ENCODE peak calls at places on chromosome 14, in six cellular contexts. Y is HCT116; N is effector memory CD4-positive, alpha-beta T cell; M is heart left ventricle; A is tibial nerve; R is fibroblast of lung. K is an unnamed sample.
A peak's percentile ranks its signal among the peaks of the same experiment; 100 is the strongest.

GRCh38 chr14:72743626-72744025 is 150.3 kb downstream of the DPF3 start:
- DNase-seq in Y (no peak), N (no peak), M (no peak), A (no peak), R (no peak), K (no peak)

GRCh38 chr14:100890451-100890850 is 13.1 kb downstream of the RTL1 start:
- DNase-seq in Y (no peak), N (no peak), M (no peak), A (no peak), R (no peak), K (no peak)

GRCh38 chr14:104723651-104724406 is at the start of gene ADSS1:
- DNase-seq in Y (no peak), N (peak; percentile 30), M (peak; percentile 89), A (peak; percentile 40), R (peak; percentile 32), K (peak; percentile 74)

GRCh38 chr14:52391866-52392600 is 77.9 kb downstream of the PTGER2 start:
- DNase-seq in Y (peak; percentile 13), N (no peak), M (no peak), A (no peak), R (peak; percentile 87), K (no peak)

GRCh38 chr14:67357583-67358354 is 1.8 kb downstream of the ATP6V1D start:
- DNase-seq in Y (no peak), N (no peak), M (no peak), A (no peak), R (peak; percentile 30), K (no peak)

GRCh38 chr14:52079239-52079956 is 10.5 kb upstream of the NID2 start:
- DNase-seq in Y (no peak), N (no peak), M (no peak), A (no peak), R (peak; percentile 68), K (no peak)

GRCh38 chr14:33855672-33856071 is 95.2 kb downstream of the EGLN3 start:
- DNase-seq in Y (no peak), N (no peak), M (no peak), A (no peak), R (no peak), K (no peak)

GRCh38 chr14:56116128-56116900 is 1.9 kb upstream of the PELI2 start:
- DNase-seq in Y (no peak), N (no peak), M (no peak), A (no peak), R (no peak), K (no peak)

GRCh38 chr14:22900088-22900799 is 17.2 kb downstream of the REM2 start:
- DNase-seq in Y (peak; percentile 70), N (no peak), M (no peak), A (no peak), R (peak; percentile 66), K (peak; percentile 44)

GRCh38 chr14:69693823-69694729 is 72.9 kb upstream of the SRSF5 start:
- DNase-seq in Y (no peak), N (no peak), M (no peak), A (no peak), R (no peak), K (peak; percentile 84)

GRCh38 chr14:92647499-92648279 is 100.7 kb downstream of the LGMN start:
- DNase-seq in Y (no peak), N (no peak), M (no peak), A (no peak), R (peak; percentile 57), K (no peak)

GRCh38 chr14:54000341-54000811 is 43.8 kb upstream of the BMP4 start:
- DNase-seq in Y (no peak), N (no peak), M (no peak), A (no peak), R (peak; percentile 82), K (no peak)

GRCh38 chr14:52911904-52912303 is 38.9 kb downstream of the FERMT2 start:
- DNase-seq in Y (no peak), N (no peak), M (no peak), A (no peak), R (no peak), K (no peak)

GRCh38 chr14:64704743-64705405 is 650 bp downstream of the PLEKHG3 start:
- DNase-seq in Y (no peak), N (no peak), M (no peak), A (no peak), R (peak; percentile 31), K (peak; percentile 50)

GRCh38 chr14:63686926-63687325 is 40.9 kb downstream of the SGPP1 start:
- DNase-seq in Y (no peak), N (no peak), M (no peak), A (no peak), R (no peak), K (no peak)

GRCh38 chr14:104388631-104389325 is 190.8 kb upstream of the C14orf180 start:
- DNase-seq in Y (no peak), N (no peak), M (no peak), A (no peak), R (no peak), K (no peak)

GRCh38 chr14:30921305-30921704 is 46.9 kb downstream of the COCH start:
- DNase-seq in Y (no peak), N (no peak), M (no peak), A (no peak), R (no peak), K (no peak)

GRCh38 chr14:63673882-63674497 is 32.3 kb upstream of the WDR89 start:
- DNase-seq in Y (no peak), N (no peak), M (no peak), A (no peak), R (no peak), K (no peak)

GRCh38 chr14:54364555-54365415 is 32.0 kb upstream of the CDKN3 start:
- DNase-seq in Y (no peak), N (no peak), M (peak; percentile 56), A (no peak), R (peak; percentile 86), K (no peak)

GRCh38 chr14:94043756-94044475 is 17.8 kb downstream of the OTUB2 start:
- DNase-seq in Y (no peak), N (no peak), M (no peak), A (no peak), R (no peak), K (no peak)

GRCh38 chr14:23539209-23539866 is 12.2 kb downstream of the ZFHX2 start:
- DNase-seq in Y (peak; percentile 19), N (no peak), M (no peak), A (no peak), R (no peak), K (no peak)

GRCh38 chr14:56059054-56059453 is 59.2 kb upstream of the PELI2 start:
- DNase-seq in Y (no peak), N (no peak), M (no peak), A (no peak), R (no peak), K (no peak)

GRCh38 chr14:31110872-31111271 is 84.7 kb upstream of the STRN3 start:
- DNase-seq in Y (no peak), N (no peak), M (no peak), A (no peak), R (no peak), K (no peak)

GRCh38 chr14:71004481-71004880 is 97.2 kb downstream of the PCNX1 start:
- DNase-seq in Y (no peak), N (no peak), M (no peak), A (no peak), R (peak; percentile 40), K (no peak)

GRCh38 chr14:95256776-95257060 is 63.0 kb downstream of the CLMN start:
- DNase-seq in Y (no peak), N (no peak), M (no peak), A (no peak), R (no peak), K (no peak)

GRCh38 chr14:95258156-95258555 is 61.6 kb downstream of the CLMN start:
- DNase-seq in Y (no peak), N (no peak), M (no peak), A (no peak), R (no peak), K (no peak)

GRCh38 chr14:95256011-95256775 is 63.5 kb downstream of the CLMN start:
- DNase-seq in Y (no peak), N (no peak), M (no peak), A (no peak), R (no peak), K (no peak)

GRCh38 chr14:95258754-95259593 is 60.7 kb downstream of the CLMN start:
- DNase-seq in Y (no peak), N (no peak), M (no peak), A (no peak), R (no peak), K (no peak)

GRCh38 chr14:95257521-95257920 is 62.2 kb downstream of the CLMN start:
- DNase-seq in Y (no peak), N (no peak), M (no peak), A (no peak), R (no peak), K (no peak)
- H3K4me1 ChIP-seq in Y (peaks cover 3% of the 10 kb centered on the region), N (no peaks in the 10 kb centered on the region), M (peaks cover 22% of the 10 kb centered on the region), A (peaks cover 20% of the 10 kb centered on the region), R (peaks cover 4% of the 10 kb centered on the region), K (peaks cover 10% of the 10 kb centered on the region)

DNA sequence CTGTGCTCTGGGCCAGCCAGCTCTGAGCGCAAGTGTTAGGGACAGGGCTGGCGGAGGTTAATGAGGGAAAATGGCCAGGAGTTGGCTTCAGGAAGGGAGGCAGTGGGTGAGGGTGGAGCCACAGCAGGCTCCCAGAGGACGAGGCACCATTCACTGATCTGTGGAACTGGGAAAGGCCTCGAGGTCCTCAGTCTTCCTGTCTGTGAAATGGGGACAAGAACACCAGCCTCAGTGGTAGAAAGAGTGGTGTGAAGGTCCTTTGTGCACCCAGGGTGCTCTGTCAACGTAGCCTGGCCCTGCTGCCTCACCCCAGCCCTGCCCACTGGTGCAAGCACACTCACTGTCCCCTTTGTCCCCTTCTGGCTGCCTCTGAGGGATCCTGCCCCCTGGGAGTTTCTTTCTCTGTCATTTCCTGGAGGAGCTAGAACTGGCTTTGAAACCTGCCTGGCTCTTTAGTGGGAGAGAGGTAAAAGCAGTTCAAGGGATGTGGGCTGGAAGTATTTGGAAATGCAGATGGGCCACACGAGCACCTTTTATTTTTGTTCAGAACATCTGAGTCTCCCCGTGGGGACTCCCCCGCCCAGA is 25.0 kb downstream of the SYNDIG1L start:
- DNase-seq in Y (no peak), N (no peak), M (no peak), A (no peak), R (no peak), K (no peak)
- H3K4me3 ChIP-seq in Y (no peak overlapping the region), N (peak overlapping the region; percentile 17), M (no peak overlapping the region), A (no peak overlapping the region), R (no peak overlapping the region), K (no peak overlapping the region)

DNA sequence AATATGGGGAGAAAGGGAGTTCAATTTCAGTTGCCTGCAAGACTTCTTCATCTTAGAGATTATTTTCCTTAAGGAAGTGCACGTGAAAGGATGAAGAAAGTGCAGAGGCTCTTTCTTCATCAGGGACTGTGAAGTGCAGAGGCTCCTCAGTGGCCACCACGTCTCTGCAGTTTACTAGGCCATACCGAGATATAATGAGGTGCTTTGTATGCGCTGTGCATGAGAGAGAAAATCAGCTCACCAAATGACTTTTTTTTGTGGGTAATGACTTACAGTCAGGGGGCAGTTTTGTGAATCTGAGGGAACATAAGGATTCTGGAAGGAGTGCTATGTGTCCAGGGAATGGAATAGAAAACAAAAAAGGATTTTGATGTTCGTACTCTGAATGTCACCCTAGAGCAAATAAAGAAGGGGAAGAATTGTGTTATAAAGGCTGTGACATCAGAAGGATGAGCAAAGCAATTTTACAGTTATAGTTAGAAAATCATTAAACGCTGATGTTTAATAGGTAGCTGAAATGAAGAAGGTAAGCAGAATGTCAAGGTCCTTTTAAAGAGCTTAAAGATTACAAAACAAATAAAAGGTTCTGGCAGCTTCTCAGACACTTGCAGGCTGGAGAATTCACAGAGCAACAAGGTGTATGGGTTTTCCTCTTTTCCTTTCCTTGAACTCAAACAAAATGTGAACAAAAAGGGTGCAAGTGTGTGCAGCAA is 247.4 kb upstream of the NOVA1 start:
- DNase-seq in Y (no peak), N (no peak), M (no peak), A (no peak), R (no peak), K (no peak)
- H3K9me3 ChIP-seq in Y (peaks cover 18% of the 10 kb centered on the region), N (no peaks in the 10 kb centered on the region), M (no peaks in the 10 kb centered on the region), A (no peaks in the 10 kb centered on the region), R (no peaks in the 10 kb centered on the region), K (no peaks in the 10 kb centered on the region)

GRCh38 chr14:35336171-35337073 is 44.2 kb downstream of the PSMA6 start:
- DNase-seq in Y (no peak), N (no peak), M (peak; percentile 95), A (peak; percentile 91), R (peak; percentile 47), K (peak; percentile 92)
- H3K4me1 ChIP-seq in Y (peaks cover 70% of the 10 kb centered on the region), N (peaks cover 20% of the 10 kb centered on the region), M (peaks cover 43% of the 10 kb centered on the region), A (peaks cover 90% of the 10 kb centered on the region), R (peaks cover 28% of the 10 kb centered on the region), K (peaks cover 85% of the 10 kb centered on the region)